ENCODE peak calls at places on chromosomes 2 and 18, in four cellular contexts. M is dorsolateral prefrontal cortex, Y is transverse colon, R is WTC11. A is an unnamed sample.
A peak's percentile ranks its signal among the peaks of the same experiment; 100 is the strongest.

GRCh38 chr2:238406998-238407285 is 19.8 kb upstream of the ASB1 start:
- DNase-seq in M (no peak), Y (no peak), R (no peak), A (no peak)

GRCh38 chr2:155363349-155363888 is 664.9 kb downstream of the KCNJ3 start:
- DNase-seq in M (no peak), Y (no peak), R (no peak), A (no peak)

GRCh38 chr18:12944724-12945123 is 3.1 kb upstream of the SEH1L start:
- DNase-seq in M (no peak), Y (peak; percentile 34), R (no peak), A (no peak)

GRCh38 chr2:201233192-201234166 is 26.9 kb upstream of the CASP8 start:
- DNase-seq in M (no peak), Y (peak; percentile 92), R (peak; percentile 51), A (no peak)

GRCh38 chr18:7945882-7946281 is 378.8 kb downstream of the PTPRM start:
- DNase-seq in M (no peak), Y (no peak), R (no peak), A (no peak)

GRCh38 chr2:86042256-86043168 is 63.2 kb downstream of the POLR1A start:
- DNase-seq in M (no peak), Y (no peak), R (no peak), A (peak; percentile 59)

GRCh38 chr2:195513119-195513518 is 143.9 kb upstream of the SLC39A10 start:
- DNase-seq in M (no peak), Y (no peak), R (no peak), A (no peak)

GRCh38 chr2:128608911-128609880 is 290.5 kb upstream of the HS6ST1 start:
- DNase-seq in M (no peak), Y (no peak), R (no peak), A (peak; percentile 66)

GRCh38 chr2:190359896-190360376 is 16.5 kb downstream of the INPP1 start:
- DNase-seq in M (peak; percentile 10), Y (peak; percentile 55), R (no peak), A (no peak)

GRCh38 chr2:136175868-136176267 is 57.9 kb upstream of the CXCR4 start:
- DNase-seq in M (no peak), Y (no peak), R (no peak), A (no peak)

GRCh38 chr18:13502585-13502984 is 223.8 kb downstream of the FAM210A start:
- DNase-seq in M (no peak), Y (no peak), R (no peak), A (no peak)

GRCh38 chr2:224793961-224794360 is 77.8 kb upstream of the CCDC195 start:
- DNase-seq in M (no peak), Y (no peak), R (no peak), A (no peak)

GRCh38 chr2:88607416-88607815 is 19.8 kb downstream of the EIF2AK3 start:
- DNase-seq in M (no peak), Y (no peak), R (no peak), A (no peak)

GRCh38 chr2:4745596-4745995 is 946.6 kb upstream of the SOX11 start:
- DNase-seq in M (no peak), Y (no peak), R (no peak), A (no peak)

GRCh38 chr2:201698588-201699226 is at the start of gene MPP4:
- DNase-seq in M (no peak), Y (no peak), R (no peak), A (no peak)

GRCh38 chr18:3688682-3689081 is 238.7 kb downstream of the TGIF1 start:
- DNase-seq in M (no peak), Y (no peak), R (no peak), A (no peak)

GRCh38 chr2:26558271-26559043 is 80.5 kb upstream of the OTOF start:
- DNase-seq in M (peak; percentile 25), Y (no peak), R (no peak), A (no peak)

GRCh38 chr2:223590964-223591363 is 11.2 kb downstream of the SCG2 start:
- DNase-seq in M (no peak), Y (no peak), R (no peak), A (no peak)

GRCh38 chr2:98123286-98123685 is 36.3 kb downstream of the VWA3B start:
- DNase-seq in M (no peak), Y (no peak), R (no peak), A (no peak)

GRCh38 chr2:145744541-145745386 is 1224.8 kb upstream of the ZEB2 start:
- DNase-seq in M (no peak), Y (no peak), R (no peak), A (no peak)

DNA sequence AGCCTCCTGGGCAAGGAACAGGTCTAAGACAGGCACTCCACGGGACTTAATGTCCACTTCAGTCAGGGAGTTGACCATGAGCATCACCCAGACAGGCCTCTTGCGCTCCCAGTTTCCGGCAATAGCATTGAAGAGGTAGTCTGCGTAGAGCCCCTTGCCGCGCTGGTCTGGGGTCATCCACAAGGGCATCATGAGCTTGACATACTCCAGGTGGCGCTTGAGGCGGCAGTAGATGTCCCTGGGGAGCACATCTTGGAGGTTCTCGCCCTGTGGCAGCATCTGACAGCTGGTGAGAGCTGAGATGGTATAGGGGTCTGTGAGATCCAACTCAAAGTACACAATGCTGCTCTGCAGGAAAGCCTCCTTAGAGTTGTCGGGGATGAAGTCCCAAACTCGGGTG is 10.6 kb downstream of the TRABD2A start:
- DNase-seq in M (no peak), Y (no peak), R (no peak), A (no peak)
- TF ChIP-seq CTCF in M (no peak), Y (no peak), R (no peak), A (no peak)

DNA sequence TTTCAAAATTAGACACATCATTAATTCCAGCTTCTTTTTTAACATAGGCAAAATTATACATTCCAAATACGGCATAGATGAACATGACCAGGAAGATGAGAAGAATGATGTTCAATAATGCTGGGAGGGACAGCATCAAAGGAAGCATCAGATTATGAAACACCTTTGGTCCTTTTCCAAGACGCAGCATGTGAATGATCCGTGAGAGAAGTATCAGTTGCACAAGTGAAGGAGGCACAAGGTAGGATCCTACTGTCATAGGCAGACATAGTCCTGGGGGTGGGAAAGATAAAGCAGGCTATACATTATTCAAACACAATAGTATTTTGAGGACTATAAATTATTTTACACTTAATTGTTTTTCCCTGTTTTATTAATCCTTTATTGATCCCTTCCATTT is 30.6 kb upstream of the SCN9A start:
- DNase-seq in M (no peak), Y (no peak), R (no peak), A (no peak)
- TF ChIP-seq CTCF in M (no peak), Y (no peak), R (no peak), A (no peak)

DNA sequence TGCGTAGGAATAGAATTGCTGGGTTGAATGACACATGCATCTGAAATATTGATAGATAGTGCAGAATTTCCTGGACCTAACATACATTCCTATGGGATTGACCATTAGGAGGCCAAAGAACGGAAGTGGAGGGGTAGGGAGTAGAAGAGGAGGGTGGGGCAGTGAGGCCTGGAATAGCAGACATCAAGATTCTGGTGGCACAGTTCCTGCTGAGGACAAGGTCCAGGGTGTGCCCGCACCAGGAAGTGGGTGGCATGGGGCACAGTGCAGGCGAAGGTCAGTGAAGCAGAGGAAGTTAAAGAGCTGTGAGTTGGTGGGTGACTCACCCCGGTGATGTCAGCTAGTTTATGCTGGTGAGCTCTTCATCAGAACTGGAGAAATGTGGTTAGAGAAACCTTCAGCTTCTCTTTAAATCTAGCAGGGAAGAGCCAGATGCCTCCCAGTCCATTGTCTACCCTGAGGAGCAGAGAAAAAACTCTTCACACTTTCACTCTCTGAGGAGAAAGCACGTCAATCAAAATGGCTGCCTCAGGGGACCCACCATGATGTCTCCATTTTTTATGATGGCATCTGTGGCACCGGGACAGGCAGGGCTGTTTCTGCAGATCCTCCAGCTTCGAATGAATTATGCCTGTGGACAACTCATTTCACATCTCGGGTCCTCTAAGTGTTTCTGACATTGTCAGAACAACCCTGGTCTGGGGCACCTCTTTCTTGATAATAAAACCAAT is 55.9 kb upstream of the CTLA4 start:
- DNase-seq in M (no peak), Y (peak; percentile 92), R (no peak), A (no peak)
- TF ChIP-seq CTCF in M (no peak), Y (no peak), R (no peak), A (peak; percentile 8)

DNA sequence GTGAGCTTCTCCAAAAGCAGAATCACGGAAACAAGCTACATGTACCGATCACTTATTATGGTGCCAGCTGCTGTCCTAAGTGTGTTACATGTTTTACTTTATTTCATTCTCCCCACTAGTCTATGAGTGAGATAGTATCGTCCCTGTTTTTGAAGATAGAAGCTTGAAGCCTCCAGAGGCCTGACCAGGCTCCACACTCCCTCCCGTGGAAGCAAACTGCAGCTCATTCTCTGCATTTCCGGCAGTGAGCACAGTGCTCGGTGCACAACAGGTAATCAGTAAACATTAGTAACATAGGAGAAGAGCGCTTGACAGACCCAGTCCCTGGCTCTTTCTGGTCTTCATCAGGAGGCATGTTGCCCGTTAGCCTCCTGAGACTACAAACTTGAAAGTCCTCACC is 72.9 kb downstream of the ZBTB7C start:
- DNase-seq in M (no peak), Y (no peak), R (no peak), A (no peak)
- TF ChIP-seq CTCF in M (no peak), Y (no peak), R (no peak), A (no peak)

GRCh38 chr2:240013343-240013742 is 11.8 kb downstream of the NDUFA10 start:
- DNase-seq in M (no peak), Y (no peak), R (no peak), A (no peak)
- TF ChIP-seq CTCF in M (no peak), Y (peak; percentile 20), R (no peak), A (peak; percentile 71)

GRCh38 chr2:217943379-217944321 is 59.1 kb downstream of the TNS1 start:
- DNase-seq in M (peak; percentile 23), Y (peak; percentile 75), R (peak; percentile 81), A (peak; percentile 95)
- TF ChIP-seq CTCF in M (peak; percentile 58), Y (no peak), R (no peak), A (peak; percentile 72)

A was measured in chondrocyte.